ENCODE peak calls at places on chromosome 17, in four cellular contexts. R is K562, H is H1, Q is HepG2. L is an unnamed sample.

GRCh38 chr17:57881143-57881542 is 31.3 kb upstream of the MRPS23 start:
- DNase-seq in R (no peak), H (no peak), Q (no peak), L (no peak)

GRCh38 chr17:48749621-48750553 is 21.3 kb upstream of the HOXB13 start:
- DNase-seq in R (no peak), H (no peak), Q (no peak), L (no peak)

GRCh38 chr17:51228177-51228576 is 31.7 kb downstream of the MBTD1 start:
- DNase-seq in R (no peak), H (no peak), Q (no peak), L (no peak)

GRCh38 chr17:82440991-82441627 is 9.4 kb downstream of the CYBC1 start:
- DNase-seq in R (no peak), H (no peak), Q (no peak), L (no peak)

GRCh38 chr17:354651-355556 is 2.3 kb upstream of the RPH3AL start:
- DNase-seq in R (no peak), H (no peak), Q (no peak), L (no peak)

GRCh38 chr17:4186244-4186920 is 43.4 kb downstream of the CYB5D2 start:
- DNase-seq in R (no peak), H (no peak), Q (no peak), L (no peak)

GRCh38 chr17:54891176-54891821 is 9.4 kb upstream of the TOM1L1 start:
- DNase-seq in R (peak), H (no peak), Q (peak), L (peak)

GRCh38 chr17:330993-331701 is 21.5 kb downstream of the RPH3AL start:
- DNase-seq in R (no peak), H (no peak), Q (no peak), L (no peak)

GRCh38 chr17:67434061-67434525 is 57.0 kb downstream of the PITPNC1 start:
- DNase-seq in R (no peak), H (no peak), Q (no peak), L (no peak)

GRCh38 chr17:5282639-5283217 is 644 bp downstream of the RABEP1 start:
- DNase-seq in R (peak), H (no peak), Q (no peak), L (peak)

GRCh38 chr17:77328823-77329740 is 188.3 kb downstream of the SEC14L1 start:
- DNase-seq in R (no peak), H (no peak), Q (no peak), L (no peak)

GRCh38 chr17:60535382-60536279 is 9.6 kb upstream of the APPBP2 start:
- DNase-seq in R (no peak), H (no peak), Q (no peak), L (no peak)

GRCh38 chr17:77724876-77725615 is 233.5 kb upstream of the TNRC6C start:
- DNase-seq in R (no peak), H (no peak), Q (no peak), L (no peak)

GRCh38 chr17:58525239-58525638 is 10.8 kb upstream of the MTMR4 start:
- DNase-seq in R (no peak), H (no peak), Q (no peak), L (no peak)

GRCh38 chr17:31596382-31597323 is 205.2 kb downstream of the RAB11FIP4 start:
- DNase-seq in R (no peak), H (peak), Q (peak), L (peak)

GRCh38 chr17:7809086-7809790 is 24.8 kb upstream of the KDM6B start:
- DNase-seq in R (no peak), H (no peak), Q (no peak), L (no peak)

GRCh38 chr17:75808549-75808904 is 23.9 kb downstream of the UNK start:
- DNase-seq in R (no peak), H (no peak), Q (no peak), L (no peak)

GRCh38 chr17:57943140-57943539 is 12.1 kb downstream of the CUEDC1 start:
- DNase-seq in R (no peak), H (no peak), Q (no peak), L (no peak)

GRCh38 chr17:41837761-41838538 is at the start of gene KLHL10:
- DNase-seq in R (no peak), H (no peak), Q (no peak), L (no peak)

GRCh38 chr17:79813826-79814623 is 17.1 kb upstream of the CBX8 start:
- DNase-seq in R (no peak), H (no peak), Q (no peak), L (no peak)

GRCh38 chr17:29524692-29525091 is 42.1 kb downstream of the ABHD15 start:
- DNase-seq in R (no peak), H (no peak), Q (no peak), L (no peak)

GRCh38 chr17:57672205-57672632 is 72.9 kb downstream of the CCDC182 start:
- DNase-seq in R (no peak), H (no peak), Q (no peak), L (no peak)

GRCh38 chr17:62680541-62681052 is 53.1 kb downstream of the MRC2 start:
- DNase-seq in R (no peak), H (no peak), Q (no peak), L (no peak)

GRCh38 chr17:32227910-32228309 is 37.7 kb upstream of the RHBDL3 start:
- DNase-seq in R (no peak), H (peak), Q (no peak), L (no peak)

GRCh38 chr17:76725580-76726230 is 701 bp downstream of the JMJD6 start:
- DNase-seq in R (peak), H (no peak), Q (peak), L (peak)

GRCh38 chr17:50452627-50453300 is 15.9 kb downstream of the CHAD start:
- DNase-seq in R (no peak), H (no peak), Q (no peak), L (no peak)

GRCh38 chr17:75566456-75567233 is 21.0 kb upstream of the MYO15B start:
- DNase-seq in R (no peak), H (no peak), Q (no peak), L (no peak)

GRCh38 chr17:4833941-4834501 is 881 bp downstream of the MINK1 start:
- DNase-seq in R (no peak), H (no peak), Q (peak), L (peak)

GRCh38 chr17:48912476-48912875 is 4.3 kb downstream of the UBE2Z start:
- DNase-seq in R (no peak), H (no peak), Q (no peak), L (no peak)

GRCh38 chr17:44794699-44795413 is 35.2 kb downstream of the GJC1 start:
- DNase-seq in R (no peak), H (no peak), Q (no peak), L (peak)

GRCh38 chr17:53118948-53119347 is 703.8 kb upstream of the KIF2B start:
- DNase-seq in R (no peak), H (no peak), Q (no peak), L (no peak)

GRCh38 chr17:53122966-53123365 is 699.8 kb upstream of the KIF2B start:
- DNase-seq in R (no peak), H (no peak), Q (no peak), L (no peak)

GRCh38 chr17:53119773-53120172 is 703.0 kb upstream of the KIF2B start:
- DNase-seq in R (no peak), H (no peak), Q (no peak), L (no peak)
- TF ChIP-seq PHF8 in R (no peak), H (no peak), Q (no peak), L (no peak)

GRCh38 chr17:20706752-20707372 is 127.3 kb downstream of the CDRT15L2 start:
- DNase-seq in R (no peak), H (no peak), Q (no peak), L (no peak)
- TF ChIP-seq JUN in R (no peak), H (no peak), Q (no peak), L (no peak)

GRCh38 chr17:1934901-1935300 is 90.2 kb downstream of the RTN4RL1 start:
- DNase-seq in R (no peak), H (no peak), Q (no peak), L (no peak)

GRCh38 chr17:1931759-1932579 is 93.2 kb downstream of the RTN4RL1 start:
- DNase-seq in R (no peak), H (no peak), Q (peak), L (no peak)

GRCh38 chr17:1936766-1937165 is 88.4 kb downstream of the RTN4RL1 start:
- DNase-seq in R (no peak), H (no peak), Q (no peak), L (no peak)

GRCh38 chr17:1937461-1937860 is 87.7 kb downstream of the RTN4RL1 start:
- DNase-seq in R (no peak), H (no peak), Q (no peak), L (no peak)

DNA sequence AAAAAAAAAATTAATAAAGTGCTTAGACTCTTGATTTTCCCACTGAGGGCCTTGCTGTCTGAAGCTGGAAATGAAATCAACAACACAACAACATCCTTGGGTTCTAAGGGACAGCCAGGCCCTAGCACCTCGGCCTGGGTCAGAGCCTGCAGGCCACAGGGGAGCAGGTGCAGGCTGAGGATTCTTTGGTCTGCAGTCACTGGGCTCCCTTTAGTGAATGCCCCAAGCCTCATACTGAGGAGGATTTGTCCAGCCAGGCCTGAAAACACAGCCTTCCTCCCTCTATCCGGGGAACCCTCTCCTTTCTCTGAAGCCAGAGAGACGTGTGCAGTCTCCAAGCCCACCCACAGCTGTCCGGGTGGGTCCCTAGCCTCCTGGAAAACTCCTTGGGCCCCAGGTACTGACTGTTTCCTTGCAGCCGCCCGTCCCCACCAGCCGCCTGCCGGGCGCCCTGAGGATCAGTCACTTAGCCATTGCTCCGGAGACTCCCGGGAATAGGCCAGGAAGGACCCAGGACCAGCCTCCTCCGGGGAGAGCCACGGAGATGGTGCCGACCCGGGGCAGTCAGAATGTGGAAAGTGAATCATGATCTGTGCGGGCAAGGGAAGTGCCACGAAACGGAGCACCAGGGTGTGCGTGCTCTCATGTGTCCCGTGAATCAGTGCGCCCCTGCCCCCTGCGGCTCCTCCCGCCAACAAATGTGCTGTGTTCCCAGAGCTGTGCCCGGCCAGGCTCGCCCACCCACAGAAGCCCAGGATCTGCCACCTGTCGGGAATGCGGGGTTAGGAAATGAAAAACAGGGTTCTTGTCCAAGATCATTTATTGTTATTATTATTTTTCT is 91.0 kb downstream of the RTN4RL1 start:
- DNase-seq in R (no peak), H (no peak), Q (no peak), L (no peak)
- TF ChIP-seq PHF8 in R (no peak), H (no peak), Q (no peak), L (no peak)

GRCh38 chr17:1398900-1399299 is 1.1 kb downstream of the YWHAE start:
- DNase-seq in R (no peak), H (no peak), Q (no peak), L (no peak)
- TF ChIP-seq JUN in R (no peak), H (no peak), Q (no peak), L (no peak)

DNA sequence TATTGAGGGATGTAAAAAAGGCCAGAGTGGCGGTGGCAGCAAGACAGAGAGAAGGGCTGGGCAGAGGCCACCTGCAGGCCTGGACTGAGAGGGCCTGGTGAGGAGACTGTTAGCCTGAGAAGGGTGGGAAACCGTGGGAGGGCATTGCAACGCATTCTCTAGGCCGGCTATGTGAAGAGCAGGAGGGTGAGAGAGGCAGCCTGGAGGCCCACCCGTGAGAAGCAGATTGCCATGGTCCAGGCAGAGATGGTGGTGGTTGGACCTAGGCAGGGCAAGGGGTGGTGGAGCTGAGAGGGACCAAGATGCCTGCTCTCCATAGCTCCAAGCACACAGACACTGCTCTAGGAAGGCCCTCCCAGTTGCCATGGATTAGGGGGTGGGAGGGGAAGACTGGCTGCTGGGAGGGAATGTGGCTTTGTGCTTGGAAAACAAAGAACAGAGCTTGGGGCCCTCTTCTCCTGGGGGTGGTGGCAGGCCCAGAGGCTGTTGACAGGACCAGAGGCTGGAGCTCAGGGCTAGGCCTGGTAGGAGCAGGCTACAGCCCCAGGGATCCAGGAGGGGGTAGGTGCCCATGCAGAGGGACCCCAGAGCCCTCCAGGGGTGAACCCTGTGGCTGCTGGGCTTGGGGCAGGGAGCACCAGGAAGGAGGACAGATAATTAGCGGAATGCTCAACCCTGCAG is 12.4 kb upstream of the TCAP start:
- DNase-seq in R (no peak), H (no peak), Q (peak), L (no peak)
- TF ChIP-seq PHF8 in R (no peak), H (no peak), Q (no peak), L (no peak)

GRCh38 chr17:10121971-10122707 is 76.3 kb downstream of the GAS7 start:
- DNase-seq in R (no peak), H (no peak), Q (no peak), L (no peak)
- TF ChIP-seq JUN in R (no peak), H (no peak), Q (no peak), L (no peak)

L was measured in A549.